ENCODE peak calls at places on chromosomes 7 and 10, in six cellular contexts. H is NCI-H2081, M is fibroblast of the conjunctiva, L is ELR, Z is heart right ventricle, U is T-helper 9 cell. A is an unnamed sample.

GRCh38 chr10:44071479-44071878 is 313.4 kb downstream of the CXCL12 start:
- DNase-seq in H (no peak), M (peak; percentile 76), L (peak; percentile 17), Z (no peak), U (no peak), A (no peak)

GRCh38 chr10:119896061-119896655 is 3.6 kb downstream of the SEC23IP start:
- DNase-seq in H (no peak), M (peak; percentile 38), L (peak; percentile 54), Z (no peak), U (no peak), A (peak; percentile 17)

GRCh38 chr10:50508315-50509051 is 115.3 kb downstream of the SGMS1 start:
- DNase-seq in H (no peak), M (no peak), L (no peak), Z (no peak), U (no peak), A (peak; percentile 37)

GRCh38 chr7:143299840-143300239 is 11.7 kb downstream of the CASP2 start:
- DNase-seq in H (peak; percentile 19), M (no peak), L (peak; percentile 38), Z (no peak), U (peak; percentile 51), A (peak; percentile 75)

GRCh38 chr7:43302211-43302711 is 189.8 kb downstream of the HECW1 start:
- DNase-seq in H (no peak), M (no peak), L (peak; percentile 64), Z (no peak), U (no peak), A (peak; percentile 17)

GRCh38 chr10:24894309-24894708 is 58.1 kb downstream of the PRTFDC1 start:
- DNase-seq in H (no peak), M (no peak), L (peak; percentile 95), Z (no peak), U (no peak), A (no peak)

GRCh38 chr10:131901181-131901829 is 497 bp downstream of the PPP2R2D start:
- DNase-seq in H (no peak), M (no peak), L (peak; percentile 53), Z (peak; percentile 29), U (peak; percentile 34), A (no peak)

GRCh38 chr10:49664006-49664841 is 15.2 kb upstream of the C10orf53 start:
- DNase-seq in H (no peak), M (no peak), L (no peak), Z (no peak), U (no peak), A (no peak)

GRCh38 chr10:7795605-7796004 is 7.6 kb downstream of the ATP5F1C start:
- DNase-seq in H (no peak), M (no peak), L (no peak), Z (peak; percentile 30), U (no peak), A (peak; percentile 73)

GRCh38 chr10:42690449-42691360 is 52.3 kb upstream of the ZNF33B start:
- DNase-seq in H (peak; percentile 56), M (no peak), L (no peak), Z (no peak), U (no peak), A (peak; percentile 17)

GRCh38 chr10:19930936-19931859 is 115.0 kb downstream of the PLXDC2 start:
- DNase-seq in H (peak; percentile 5), M (no peak), L (no peak), Z (no peak), U (no peak), A (no peak)

GRCh38 chr10:44166441-44166840 is 218.5 kb downstream of the CXCL12 start:
- DNase-seq in H (no peak), M (no peak), L (no peak), Z (no peak), U (no peak), A (no peak)

GRCh38 chr10:61939575-61940301 is 38.2 kb downstream of the ARID5B start:
- DNase-seq in H (no peak), M (peak; percentile 72), L (peak; percentile 89), Z (no peak), U (no peak), A (no peak)

GRCh38 chr10:32207544-32207943 is 139.4 kb downstream of the EPC1 start:
- DNase-seq in H (no peak), M (peak; percentile 18), L (peak; percentile 65), Z (peak; percentile 24), U (peak; percentile 32), A (peak; percentile 68)

GRCh38 chr10:3080608-3081007 is 13.3 kb downstream of the PFKP start:
- DNase-seq in H (no peak), M (no peak), L (no peak), Z (no peak), U (no peak), A (no peak)

GRCh38 chr10:29295813-29296212 is 6.9 kb downstream of the LYZL1 start:
- DNase-seq in H (no peak), M (no peak), L (peak; percentile 7), Z (no peak), U (no peak), A (no peak)

GRCh38 chr7:2521952-2522591 is 2.5 kb downstream of the LFNG start:
- DNase-seq in H (no peak), M (no peak), L (peak; percentile 62), Z (peak; percentile 56), U (peak; percentile 67), A (no peak)

GRCh38 chr10:129601737-129602136 is 134.7 kb downstream of the MGMT start:
- DNase-seq in H (no peak), M (no peak), L (no peak), Z (no peak), U (no peak), A (no peak)

GRCh38 chr10:17479015-17479615 is 24.7 kb upstream of the ST8SIA6 start:
- DNase-seq in H (no peak), M (no peak), L (peak; percentile 57), Z (no peak), U (no peak), A (no peak)

A was measured in HuH-7.